ENCODE peak calls at places on chromosomes 7 and 10, in eight cellular contexts. N is heart left ventricle, L is pancreas, U is astrocyte of the cerebellum, S is PC-9, E is stomach, W is dorsolateral prefrontal cortex, T is gastrocnemius medialis. Q is an unnamed sample.

GRCh38 chr7:47039089-47039648 is 542.7 kb downstream of the TNS3 start:
- DNase-seq in N (peak), L (no peak), U (peak), S (no peak), E (no peak), W (no peak), T (no peak), Q (no peak)

GRCh38 chr10:59279991-59280390 is 82.4 kb downstream of the FAM13C start:
- DNase-seq in N (no peak), L (no peak), U (no peak), S (no peak), E (no peak), W (no peak), T (no peak), Q (no peak)

GRCh38 chr7:142528608-142529408 is 220.5 kb upstream of the PRSS1 start:
- DNase-seq in N (no peak), L (no peak), U (no peak), S (no peak), E (no peak), W (no peak), T (no peak), Q (no peak)

GRCh38 chr7:32062150-32062549 is 8.1 kb downstream of the PDE1C start:
- DNase-seq in N (no peak), L (no peak), U (no peak), S (peak), E (peak), W (no peak), T (no peak), Q (no peak)

GRCh38 chr7:98870807-98871491 is 1.1 kb upstream of the TMEM130 start:
- DNase-seq in N (no peak), L (no peak), U (no peak), S (no peak), E (no peak), W (no peak), T (no peak), Q (no peak)

GRCh38 chr7:134674424-134674823 is 27.8 kb downstream of the BPGM start:
- DNase-seq in N (no peak), L (no peak), U (no peak), S (no peak), E (no peak), W (no peak), T (no peak), Q (no peak)

GRCh38 chr10:79166312-79166721 is 97.6 kb downstream of the ZMIZ1 start:
- DNase-seq in N (no peak), L (no peak), U (no peak), S (no peak), E (no peak), W (no peak), T (no peak), Q (no peak)

GRCh38 chr10:30039988-30040387 is 19.4 kb downstream of the JCAD start:
- DNase-seq in N (no peak), L (no peak), U (no peak), S (no peak), E (no peak), W (no peak), T (no peak), Q (no peak)

GRCh38 chr10:88525371-88526079 is 57.6 kb downstream of the RNLS start:
- DNase-seq in N (no peak), L (no peak), U (peak), S (peak), E (peak), W (no peak), T (no peak), Q (peak)

GRCh38 chr7:134315679-134316538 is 821 bp downstream of the SLC35B4 start:
- DNase-seq in N (no peak), L (no peak), U (no peak), S (no peak), E (no peak), W (no peak), T (no peak), Q (no peak)

GRCh38 chr7:103348959-103349358 is 1.5 kb downstream of the PSMC2 start:
- DNase-seq in N (no peak), L (no peak), U (no peak), S (no peak), E (no peak), W (no peak), T (no peak), Q (no peak)
- H3K4me3 ChIP-seq in N (peak), L (no peak), U (peak), S (peak), E (peak), W (peak), T (peak), Q (peak)

GRCh38 chr10:93859049-93859655 is 34.6 kb upstream of the SLC35G1 start:
- DNase-seq in N (no peak), L (no peak), U (no peak), S (no peak), E (no peak), W (no peak), T (no peak), Q (peak)
- TF ChIP-seq CTCF in N (peak), L (no peak), U (no peak), S (peak), E (peak), W (peak), T (no peak), Q (peak)

DNA sequence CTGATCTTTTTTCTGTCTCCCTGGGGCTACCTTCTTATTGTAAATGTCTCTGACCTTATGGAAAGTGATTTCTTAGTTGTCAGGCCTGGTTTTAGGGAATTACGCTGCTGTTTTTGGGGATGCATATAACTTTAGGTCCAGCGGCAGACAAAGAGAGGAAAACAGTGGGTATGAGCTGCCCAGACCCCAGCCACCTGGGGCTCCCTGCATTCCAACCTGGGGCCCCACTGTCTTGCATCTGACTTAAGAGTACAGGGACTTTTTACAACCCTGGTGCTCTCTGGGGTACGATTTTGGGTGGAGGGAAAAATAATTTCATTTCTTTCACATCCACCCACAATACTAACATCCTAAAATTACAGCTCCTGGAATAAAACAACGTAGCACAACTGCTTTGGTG is 119.4 kb downstream of the PRPF18 start:
- DNase-seq in N (no peak), L (no peak), U (no peak), S (no peak), E (no peak), W (no peak), T (no peak), Q (no peak)
- H3K4me3 ChIP-seq in N (peak), L (peak), U (peak), S (peak), E (peak), W (peak), T (no peak), Q (peak)

GRCh38 chr10:122707535-122707934 is 7.9 kb upstream of the C10orf120 start:
- DNase-seq in N (no peak), L (no peak), U (no peak), S (no peak), E (peak), W (no peak), T (no peak), Q (no peak)
- TF ChIP-seq CTCF in N (no peak), L (no peak), U (no peak), S (no peak), E (no peak), W (no peak), T (no peak), Q (no peak)

GRCh38 chr10:6543431-6544005 is 36.6 kb downstream of the PRKCQ start:
- DNase-seq in N (no peak), L (no peak), U (no peak), S (no peak), E (no peak), W (no peak), T (no peak), Q (no peak)
- H3K4me3 ChIP-seq in N (no peak), L (no peak), U (no peak), S (no peak), E (peak), W (no peak), T (no peak), Q (no peak)

DNA sequence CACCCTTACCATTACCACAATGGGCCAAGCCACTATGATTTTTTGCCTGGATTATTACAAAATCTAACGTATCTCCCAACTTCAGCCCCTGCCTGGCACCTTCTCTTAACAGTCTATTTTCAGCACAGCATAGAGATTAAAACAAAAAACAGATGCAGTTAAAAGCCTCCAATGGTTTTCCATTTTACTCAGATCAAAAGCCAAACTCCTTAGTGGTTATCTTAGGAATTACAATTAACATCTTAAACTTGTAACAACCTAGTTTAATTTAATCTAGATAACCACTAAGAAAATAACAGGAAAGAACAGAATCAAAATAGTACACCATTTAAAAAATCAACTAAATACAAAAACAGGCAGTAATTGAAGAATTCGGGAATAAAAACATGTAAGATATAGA is 43.5 kb downstream of the DNAJC1 start:
- DNase-seq in N (no peak), L (no peak), U (no peak), S (no peak), E (no peak), W (no peak), T (no peak), Q (no peak)
- TF ChIP-seq CTCF in N (no peak), L (no peak), U (no peak), S (no peak), E (no peak), W (no peak), T (no peak), Q (no peak)

GRCh38 chr10:67622506-67622905 is 73.5 kb downstream of the CTNNA3 start:
- DNase-seq in N (no peak), L (no peak), U (no peak), S (no peak), E (no peak), W (no peak), T (no peak), Q (no peak)

GRCh38 chr10:67621834-67622233 is 74.2 kb downstream of the CTNNA3 start:
- DNase-seq in N (no peak), L (no peak), U (no peak), S (no peak), E (no peak), W (no peak), T (no peak), Q (no peak)

GRCh38 chr10:67618116-67618515 is 77.9 kb downstream of the CTNNA3 start:
- DNase-seq in N (no peak), L (no peak), U (no peak), S (no peak), E (no peak), W (no peak), T (no peak), Q (no peak)

DNA sequence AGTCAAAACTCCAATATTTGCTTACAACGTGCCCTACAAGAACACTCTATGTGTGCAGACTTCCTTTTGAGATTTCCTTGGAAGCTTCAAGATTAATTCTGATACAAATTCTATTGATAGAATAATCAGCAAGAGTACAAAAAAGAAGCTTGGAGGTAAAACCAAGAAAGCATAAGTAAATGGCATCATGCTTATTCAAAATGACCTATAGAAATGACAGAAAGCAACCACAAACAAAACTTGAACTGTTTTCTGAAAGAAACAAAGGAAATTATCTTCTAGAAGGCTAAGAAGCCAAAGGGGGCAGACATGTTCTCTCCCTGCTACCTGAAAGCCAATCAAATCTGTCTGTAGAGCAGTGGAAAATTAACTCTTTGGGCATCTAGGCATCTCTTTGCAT is 73.0 kb downstream of the CTNNA3 start:
- DNase-seq in N (no peak), L (no peak), U (no peak), S (no peak), E (no peak), W (no peak), T (no peak), Q (no peak)
- H3K4me3 ChIP-seq in N (no peak), L (no peak), U (no peak), S (no peak), E (no peak), W (no peak), T (no peak), Q (no peak)

Q was measured in HFF-Myc.